ENCODE peak calls at places on chromosomes 1 and 21, in five cellular contexts. X, L, S, Q and B are unnamed samples.

GRCh38 chr1:239189998-239190512 is 196.3 kb upstream of the CHRM3 start:
- DNase-seq in L (no peak), S (no peak), X (no peak), Q (no peak), B (no peak)

GRCh38 chr1:213684454-213684853 is 303.3 kb upstream of the PROX1 start:
- DNase-seq in S (no peak), L (no peak), Q (no peak), X (no peak), B (no peak)

GRCh38 chr21:46054447-46054846 is 43.5 kb upstream of the COL6A2 start:
- DNase-seq in Q (no peak), L (no peak), S (no peak), X (no peak), B (no peak)

GRCh38 chr1:917076-917459 is 6.7 kb upstream of the SAMD11 start:
- DNase-seq in S (no peak), Q (no peak), X (no peak), L (no peak), B (no peak)

GRCh38 chr21:42865361-42866160 is 13.8 kb downstream of the WDR4 start:
- DNase-seq in Q (no peak), X (no peak), S (peak; percentile 42), L (no peak), B (no peak)

GRCh38 chr1:103171041-103171590 is 62.8 kb upstream of the COL11A1 start:
- DNase-seq in S (no peak), Q (no peak), X (no peak), L (peak; percentile 29), B (no peak)

GRCh38 chr1:64956241-64956640 is 10.1 kb downstream of the JAK1 start:
- DNase-seq in L (peak; percentile 31), S (no peak), Q (no peak), X (no peak), B (no peak)

GRCh38 chr1:244807138-244807537 is 28.3 kb upstream of the COX20 start:
- DNase-seq in L (no peak), S (no peak), Q (no peak), X (no peak), B (no peak)

GRCh38 chr1:157369808-157370521 is 182.3 kb downstream of the FCRL5 start:
- DNase-seq in X (peak; percentile 33), S (no peak), Q (peak; percentile 80), L (peak; percentile 66), B (peak; percentile 12)

GRCh38 chr1:55146781-55147180 is 68.4 kb downstream of the USP24 start:
- DNase-seq in Q (peak; percentile 55), L (peak; percentile 22), S (no peak), X (no peak), B (no peak)

GRCh38 chr1:181141431-181141910 is 53.0 kb downstream of the IER5 start:
- DNase-seq in L (peak; percentile 85), S (no peak), Q (peak; percentile 88), X (no peak), B (no peak)

GRCh38 chr1:40806724-40807675 is 23.4 kb downstream of the KCNQ4 start:
- DNase-seq in Q (no peak), S (peak; percentile 63), L (no peak), X (no peak), B (no peak)

GRCh38 chr1:176033879-176034278 is 173.2 kb downstream of the COP1 start:
- DNase-seq in X (no peak), S (no peak), L (no peak), Q (peak; percentile 62), B (peak; percentile 5)

GRCh38 chr1:32989160-32989894 is 24.7 kb upstream of the RNF19B start:
- DNase-seq in X (peak; percentile 63), S (peak; percentile 82), L (peak; percentile 79), Q (peak; percentile 98), B (peak; percentile 90)

GRCh38 chr21:34884346-34884929 is 164.7 kb downstream of the RUNX1 start:
- DNase-seq in S (no peak), Q (peak; percentile 27), X (no peak), L (no peak), B (no peak)

GRCh38 chr1:210384625-210385024 is 55.9 kb downstream of the HHAT start:
- DNase-seq in S (no peak), Q (no peak), L (no peak), X (no peak), B (no peak)

GRCh38 chr1:40281852-40282251 is 23.8 kb downstream of the ZMPSTE24 start:
- DNase-seq in S (no peak), L (no peak), Q (no peak), X (no peak), B (no peak)

GRCh38 chr1:159009704-159010361 is at the start of gene IFI16:
- DNase-seq in Q (peak; percentile 99), S (peak; percentile 63), L (peak; percentile 19), X (no peak), B (peak; percentile 86)

GRCh38 chr1:36223373-36223995 is 759 bp upstream of the THRAP3 start:
- DNase-seq in Q (peak; percentile 42), L (peak; percentile 56), S (peak; percentile 28), X (no peak), B (no peak)

GRCh38 chr1:168636642-168637111 is 60.3 kb downstream of the XCL1 start:
- DNase-seq in X (no peak), Q (peak; percentile 67), L (peak; percentile 19), S (peak; percentile 35), B (no peak)

GRCh38 chr1:12593621-12594066 is 24.4 kb downstream of the DHRS3 start:
- DNase-seq in L (peak; percentile 83), S (no peak), X (no peak), Q (peak; percentile 77), B (no peak)

GRCh38 chr1:206892351-206892984 is 4.8 kb upstream of the IL24 start:
- DNase-seq in L (no peak), X (no peak), Q (peak; percentile 89), S (no peak), B (no peak)
- TF ChIP-seq CTCF in L (no peak), X (no peak), Q (no peak), S (no peak), B (no peak)

DNA sequence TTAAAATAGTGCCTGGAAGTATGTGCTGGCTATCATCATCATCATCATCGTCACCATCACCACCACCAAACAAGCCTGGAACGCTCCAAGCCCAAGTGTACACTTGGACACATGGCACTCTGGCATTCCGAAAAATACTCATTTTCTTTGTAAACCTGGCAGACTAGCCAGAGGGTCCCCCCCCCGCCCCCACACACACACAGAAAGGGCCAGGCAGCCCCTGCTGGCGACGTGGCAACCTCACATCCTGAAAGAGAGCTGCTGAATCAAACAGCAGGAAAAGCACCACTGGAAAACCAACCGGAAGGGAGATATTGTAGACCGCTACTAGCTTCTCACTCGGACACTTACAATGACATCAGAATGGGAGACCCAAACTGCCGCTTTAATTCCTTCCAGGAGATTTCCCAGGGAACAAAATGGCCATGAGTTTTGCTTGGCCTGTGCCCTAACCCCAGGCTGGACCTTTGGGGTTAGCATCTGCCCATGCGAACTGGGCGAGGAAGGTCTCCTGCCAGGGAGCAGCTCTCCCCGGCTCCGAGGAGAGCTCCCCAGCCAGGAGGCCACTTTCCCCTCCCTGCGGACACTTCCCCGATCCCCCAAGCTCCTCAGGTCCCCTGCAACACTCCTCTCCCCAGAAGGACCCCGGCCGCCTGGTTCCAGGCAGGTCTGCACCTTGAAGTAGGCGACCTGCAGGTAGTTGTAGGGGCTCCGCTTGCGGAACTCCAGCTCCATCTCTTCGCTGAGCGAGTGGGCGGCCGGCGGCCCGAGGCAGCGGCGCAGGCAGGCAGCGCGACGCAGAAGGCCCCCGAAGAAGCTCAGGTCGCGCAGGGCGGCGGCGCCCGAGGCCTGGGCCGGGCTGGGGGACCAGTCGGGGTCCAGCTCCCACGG is 751 bp downstream of the P3H1 start:
- DNase-seq in X (peak; percentile 40), S (peak; percentile 40), Q (peak; percentile 64), L (peak; percentile 58), B (peak; percentile 45)
- TF ChIP-seq CTCF in X (peak; percentile 68), S (no peak), Q (peak; percentile 37), L (peak; percentile 21), B (peak; percentile 68)

DNA sequence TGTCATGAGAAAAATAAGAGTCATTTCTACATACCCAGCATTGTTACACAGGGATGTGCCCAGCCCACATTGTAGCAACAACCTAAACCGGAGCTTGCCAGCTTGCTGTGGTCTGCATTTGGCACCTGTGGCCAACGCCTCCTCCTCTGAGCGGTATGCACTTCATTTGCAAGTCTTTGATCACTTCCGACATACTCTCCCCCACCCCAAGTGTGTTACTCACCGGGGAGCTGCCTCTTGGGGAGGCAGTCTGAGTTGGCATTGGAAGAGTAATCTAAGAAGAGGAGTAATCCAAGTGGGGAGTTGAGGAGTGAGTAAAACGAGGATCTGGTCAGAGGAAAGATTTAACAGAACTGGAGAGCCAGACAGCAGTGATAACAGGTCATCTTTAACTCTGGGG is 3.8 kb downstream of the BCL9 start:
- DNase-seq in L (no peak), X (peak; percentile 66), S (peak; percentile 26), Q (peak; percentile 99), B (no peak)
- TF ChIP-seq CTCF in L (no peak), X (no peak), S (no peak), Q (no peak), B (no peak)

GRCh38 chr1:51344602-51345299 is 14.4 kb upstream of the TTC39A start:
- DNase-seq in X (no peak), L (no peak), S (no peak), Q (no peak), B (no peak)
- TF ChIP-seq CTCF in X (no peak), L (peak; percentile 33), S (no peak), Q (no peak), B (no peak)

GRCh38 chr1:199561334-199561733 is 466.2 kb upstream of the NR5A2 start:
- DNase-seq in L (no peak), S (no peak), X (no peak), Q (no peak), B (no peak)
- TF ChIP-seq CTCF in L (no peak), S (no peak), X (no peak), Q (no peak), B (no peak)